ENCODE peak calls at places on chromosome 6, in five cellular contexts. Q is mesendoderm; K is stimulated activated CD4-positive, alpha-beta T cell treated with anti-CD3 and anti-CD28 coated beads, Interleukin-4, amount 100 ng/mL, for 4 hours; U is NCI-H2029 treated with DMSO at 0.1 percent for 48 hours; H is ureter. V is an unnamed sample.

GRCh38 chr6:12873706-12874105 is 157.1 kb downstream of the PHACTR1 start:
- DNase-seq in K (no peak), Q (no peak), H (no peak), U (no peak), V (no peak)

GRCh38 chr6:149614352-149614751 is 34.2 kb downstream of the KATNA1 start:
- DNase-seq in Q (no peak), H (no peak), U (no peak), K (no peak), V (no peak)

GRCh38 chr6:148892247-148892646 is 145.4 kb downstream of the UST start:
- DNase-seq in U (no peak), Q (no peak), H (no peak), K (no peak), V (peak; percentile 23)

GRCh38 chr6:38610050-38610619 is 29.6 kb downstream of the BTBD9 start:
- DNase-seq in U (no peak), Q (no peak), K (no peak), H (no peak), V (no peak)

GRCh38 chr6:131831392-131831791 is 23.6 kb downstream of the ENPP1 start:
- DNase-seq in Q (no peak), K (no peak), U (no peak), H (no peak), V (no peak)

GRCh38 chr6:2949536-2950083 is 21.8 kb downstream of the SERPINB6 start:
- DNase-seq in U (no peak), Q (no peak), H (no peak), K (no peak), V (no peak)

GRCh38 chr6:156231353-156231752 is 545.8 kb upstream of the ARID1B start:
- DNase-seq in H (no peak), U (no peak), Q (no peak), K (no peak), V (no peak)

GRCh38 chr6:72464246-72464645 is 157.6 kb upstream of the KCNQ5 start:
- DNase-seq in H (no peak), Q (no peak), U (no peak), K (no peak), V (no peak)

GRCh38 chr6:7909323-7910276 is 988 bp downstream of the TXNDC5 start:
- DNase-seq in Q (peak; percentile 71), H (peak; percentile 56), U (no peak), K (peak; percentile 38), V (no peak)

GRCh38 chr6:105644073-105644489 is 241.2 kb upstream of the PREP start:
- DNase-seq in H (no peak), K (no peak), U (no peak), Q (peak; percentile 42), V (no peak)

GRCh38 chr6:33691456-33692077 is 19.9 kb downstream of the UQCC2 start:
- DNase-seq in U (no peak), Q (no peak), H (no peak), K (no peak), V (no peak)

GRCh38 chr6:111606620-111607115 is 990 bp upstream of the TRAF3IP2 start:
- DNase-seq in K (no peak), Q (no peak), U (no peak), H (no peak), V (no peak)

GRCh38 chr6:17601389-17601703 is 1.2 kb downstream of the FAM8A1 start:
- DNase-seq in U (no peak), H (no peak), K (no peak), Q (no peak), V (no peak)

GRCh38 chr6:165618241-165618640 is 44.8 kb downstream of the PDE10A start:
- DNase-seq in U (no peak), K (no peak), Q (no peak), H (no peak), V (no peak)

GRCh38 chr6:42984924-42985475 is 630 bp downstream of the PPP2R5D start:
- DNase-seq in U (no peak), H (no peak), Q (peak; percentile 51), K (no peak), V (no peak)

GRCh38 chr6:111482236-111482958 is 621 bp downstream of the REV3L start:
- DNase-seq in K (peak; percentile 51), H (peak; percentile 66), Q (no peak), U (no peak), V (no peak)

GRCh38 chr6:127855542-127856159 is 45.2 kb downstream of the THEMIS start:
- DNase-seq in Q (peak; percentile 35), H (no peak), U (no peak), K (peak; percentile 35), V (peak; percentile 20)

GRCh38 chr6:148405893-148406292 is 63.3 kb downstream of the SASH1 start:
- DNase-seq in H (no peak), Q (no peak), U (no peak), K (no peak), V (no peak)

GRCh38 chr6:165110871-165111270 is 198.5 kb downstream of the C6orf118 start:
- DNase-seq in H (no peak), Q (no peak), K (no peak), U (no peak), V (no peak)

GRCh38 chr6:37809144-37809543 is 10.4 kb upstream of the ZFAND3 start:
- DNase-seq in U (no peak), K (no peak), H (peak; percentile 59), Q (no peak), V (no peak)

GRCh38 chr6:24126586-24127192 is 674 bp downstream of the NRSN1 start:
- DNase-seq in H (peak; percentile 55), U (peak; percentile 36), K (no peak), Q (peak; percentile 91), V (peak; percentile 16)

GRCh38 chr6:34029489-34030280 is 116.2 kb downstream of the GRM4 start:
- DNase-seq in Q (no peak), U (no peak), H (no peak), K (no peak), V (no peak)

GRCh38 chr6:72963946-72964345 is 261.4 kb downstream of the KHDC1L start:
- DNase-seq in Q (no peak), K (no peak), U (no peak), H (no peak), V (no peak)

GRCh38 chr6:63352587-63353281 is 33.0 kb upstream of the LGSN start:
- DNase-seq in K (no peak), U (no peak), H (no peak), Q (peak; percentile 55), V (peak; percentile 18)

GRCh38 chr6:138103876-138104275 is 3.3 kb downstream of the PERP start:
- DNase-seq in U (no peak), K (no peak), Q (no peak), H (no peak), V (no peak)

GRCh38 chr6:165045631-165046030 is 263.8 kb downstream of the C6orf118 start:
- DNase-seq in U (no peak), Q (no peak), H (no peak), K (no peak), V (no peak)

GRCh38 chr6:36772401-36772800 is 66.8 kb downstream of the CPNE5 start:
- DNase-seq in U (no peak), Q (no peak), H (no peak), K (no peak), V (no peak)

GRCh38 chr6:14079433-14079832 is 38.1 kb upstream of the CD83 start:
- DNase-seq in U (no peak), K (peak; percentile 14), Q (no peak), H (no peak), V (no peak)

GRCh38 chr6:159728552-159728951 is 1.2 kb downstream of the WTAP start:
- DNase-seq in Q (peak; percentile 22), U (no peak), K (no peak), H (no peak), V (no peak)